ENCODE peak calls at places on chromosomes 6 and 20, in nine cellular contexts. O, B, V, M, L, U, X, P and G are unnamed samples.

GRCh38 chr6:99661870-99662269 is 55.2 kb downstream of the PRDM13 start:
- DNase-seq in L (no peak), U (no peak), V (no peak), B (no peak), P (no peak), M (no peak), O (no peak), X (no peak), G (no peak)

GRCh38 chr6:30879684-30880427 is 4.5 kb upstream of the DDR1 start:
- DNase-seq in X (no peak), L (no peak), V (no peak), M (no peak), B (no peak), U (no peak), O (no peak), P (no peak), G (no peak)

GRCh38 chr6:28880894-28881780 is 42.6 kb downstream of the TRIM27 start:
- DNase-seq in U (peak; percentile 86), O (peak; percentile 59), B (no peak), V (peak; percentile 91), M (peak; percentile 85), P (peak; percentile 64), L (peak; percentile 70), X (peak; percentile 70), G (no peak)

GRCh38 chr6:119270545-119270944 is 79.0 kb downstream of the MAN1A1 start:
- DNase-seq in U (no peak), B (no peak), P (no peak), O (no peak), M (no peak), L (no peak), X (no peak), V (no peak), G (no peak)

GRCh38 chr6:135657207-135657606 is 159.7 kb upstream of the AHI1 start:
- DNase-seq in M (no peak), B (no peak), X (no peak), U (no peak), P (no peak), L (no peak), O (no peak), V (no peak), G (no peak)

GRCh38 chr6:13470240-13471140 is 16.9 kb downstream of the GFOD1 start:
- DNase-seq in L (no peak), M (peak; percentile 87), B (no peak), O (no peak), P (no peak), V (no peak), X (no peak), U (peak; percentile 33), G (no peak)

GRCh38 chr20:50569864-50570836 is 60.0 kb downstream of the PTPN1 start:
- DNase-seq in P (peak; percentile 67), L (peak; percentile 34), M (no peak), U (peak; percentile 64), O (peak; percentile 58), X (peak; percentile 57), B (no peak), V (no peak), G (peak; percentile 73)

GRCh38 chr6:44667226-44667625 is 279.7 kb downstream of the CDC5L start:
- DNase-seq in O (peak; percentile 98), M (no peak), V (peak; percentile 45), X (peak; percentile 94), B (peak; percentile 98), L (no peak), U (no peak), P (no peak), G (no peak)

GRCh38 chr6:18632670-18633410 is 245.7 kb downstream of the RNF144B start:
- DNase-seq in B (no peak), X (peak; percentile 62), L (no peak), O (peak; percentile 41), V (no peak), M (no peak), P (no peak), U (no peak), G (no peak)

GRCh38 chr6:110548124-110548847 is 71.9 kb upstream of the SLC22A16 start:
- DNase-seq in B (no peak), O (no peak), M (no peak), L (no peak), V (no peak), X (peak; percentile 9), U (peak; percentile 12), P (no peak), G (no peak)